ENCODE peak calls at places on chromosomes 2 and 18, in eight cellular contexts. N is KBM-7, F is fibroblast of mammary gland, R is lung, H is fibroblast of pulmonary artery, M is NCI-H2029 treated with DMSO at 0.1 percent for 48 hours, J is NCI-H2081, C is foreskin keratinocyte. X is an unnamed sample.

GRCh38 chr2:132448771-132449170 is 32.2 kb downstream of the GPR39 start:
- DNase-seq in N (peak), F (peak), R (no peak), H (peak), M (no peak), J (no peak), C (no peak), X (peak)

GRCh38 chr18:44803019-44803650 is 122.4 kb downstream of the SETBP1 start:
- DNase-seq in N (no peak), F (peak), R (no peak), H (peak), M (peak), J (peak), C (no peak), X (peak)

GRCh38 chr2:1553671-1554295 is 140.5 kb downstream of the TPO start:
- DNase-seq in N (no peak), F (peak), R (no peak), H (peak), M (no peak), J (no peak), C (no peak), X (peak)

GRCh38 chr2:101931402-101931801 is 60.4 kb upstream of the IL1R2 start:
- DNase-seq in N (no peak), F (no peak), R (no peak), H (no peak), M (no peak), J (no peak), C (no peak), X (peak)

GRCh38 chr2:129767346-129767745 is 212.1 kb upstream of the RAB6C start:
- DNase-seq in N (no peak), F (no peak), R (no peak), H (no peak), M (no peak), J (no peak), C (no peak), X (no peak)

GRCh38 chr18:48167901-48168300 is 237.4 kb upstream of the SMAD2 start:
- DNase-seq in N (no peak), F (no peak), R (no peak), H (no peak), M (no peak), J (no peak), C (no peak), X (no peak)

GRCh38 chr2:239912938-239913631 is 112.1 kb downstream of the NDUFA10 start:
- DNase-seq in N (no peak), F (no peak), R (no peak), H (no peak), M (no peak), J (no peak), C (no peak), X (no peak)

GRCh38 chr2:39516347-39517101 is 79.4 kb upstream of the MAP4K3 start:
- DNase-seq in N (no peak), F (peak), R (no peak), H (peak), M (no peak), J (no peak), C (no peak), X (peak)

GRCh38 chr2:9752441-9753275 is 90.6 kb upstream of the TAF1B start:
- DNase-seq in N (no peak), F (peak), R (no peak), H (no peak), M (no peak), J (no peak), C (peak), X (peak)

GRCh38 chr2:6626406-6627012 is 239.2 kb downstream of the CMPK2 start:
- DNase-seq in N (no peak), F (no peak), R (no peak), H (no peak), M (no peak), J (no peak), C (no peak), X (peak)

GRCh38 chr18:77065221-77065981 is 67.2 kb downstream of the MBP start:
- DNase-seq in N (peak), F (peak), R (no peak), H (peak), M (no peak), J (no peak), C (peak), X (peak)

GRCh38 chr2:72326759-72327158 is 179.1 kb upstream of the CYP26B1 start:
- DNase-seq in N (no peak), F (peak), R (no peak), H (peak), M (no peak), J (no peak), C (no peak), X (peak)

GRCh38 chr2:18104583-18105224 is 226.2 kb downstream of the KCNS3 start:
- DNase-seq in N (no peak), F (no peak), R (no peak), H (no peak), M (no peak), J (no peak), C (no peak), X (no peak)

GRCh38 chr18:58117685-58118403 is 73.8 kb downstream of the NEDD4L start:
- DNase-seq in N (no peak), F (peak), R (peak), H (peak), M (peak), J (no peak), C (peak), X (peak)

GRCh38 chr18:56062931-56063330 is 474.9 kb upstream of the TCF4 start:
- DNase-seq in N (no peak), F (no peak), R (no peak), H (no peak), M (no peak), J (no peak), C (no peak), X (no peak)

GRCh38 chr2:73255907-73256617 is 22.0 kb downstream of the CCT7 start:
- DNase-seq in N (no peak), F (no peak), R (no peak), H (no peak), M (no peak), J (no peak), C (no peak), X (no peak)

GRCh38 chr18:78378403-78378802 is 601.2 kb upstream of the SALL3 start:
- DNase-seq in N (no peak), F (no peak), R (no peak), H (no peak), M (no peak), J (no peak), C (no peak), X (no peak)

GRCh38 chr18:11946756-11947155 is 34.6 kb upstream of the IMPA2 start:
- DNase-seq in N (no peak), F (peak), R (no peak), H (peak), M (no peak), J (no peak), C (no peak), X (peak)

GRCh38 chr2:158665536-158666302 is 129.4 kb upstream of the DAPL1 start:
- DNase-seq in N (no peak), F (peak), R (no peak), H (peak), M (no peak), J (no peak), C (no peak), X (peak)

GRCh38 chr2:172050506-172051125 is 34.7 kb upstream of the DLX1 start:
- DNase-seq in N (no peak), F (no peak), R (no peak), H (no peak), M (no peak), J (no peak), C (no peak), X (no peak)

GRCh38 chr18:38545071-38545470 is 979.5 kb upstream of the CELF4 start:
- DNase-seq in N (peak), F (no peak), R (no peak), H (peak), M (no peak), J (peak), C (no peak), X (no peak)

GRCh38 chr18:55489742-55490055 is 98.3 kb downstream of the TCF4 start:
- DNase-seq in N (peak), F (no peak), R (no peak), H (no peak), M (no peak), J (peak), C (no peak), X (no peak)

GRCh38 chr2:238850096-238850495 is 2.2 kb downstream of the TWIST2 start:
- DNase-seq in N (no peak), F (peak), R (no peak), H (peak), M (no peak), J (no peak), C (no peak), X (peak)

GRCh38 chr2:128413014-128413717 is 94.5 kb upstream of the HS6ST1 start:
- DNase-seq in N (no peak), F (no peak), R (peak), H (no peak), M (no peak), J (no peak), C (no peak), X (no peak)

X was measured in EH.